ENCODE peak calls at places on chromosomes 13 and 19, in eight cellular contexts. H, R, X, T, G, B, V and W are unnamed samples.

GRCh38 chr19:12996542-12997094 is 1.3 kb downstream of the NFIX start:
- DNase-seq in H (no peak), R (no peak), X (no peak), T (peak; percentile 58), G (no peak), B (no peak), V (peak; percentile 73), W (no peak)

GRCh38 chr19:11887247-11887617 is 350 bp upstream of the ZNF69 start:
- DNase-seq in H (no peak), R (no peak), X (no peak), T (no peak), G (no peak), B (no peak), V (no peak), W (no peak)

GRCh38 chr19:36054733-36055686 is at the start of gene WDR62:
- DNase-seq in H (peak; percentile 92), R (peak; percentile 97), X (peak; percentile 94), T (peak; percentile 84), G (peak; percentile 95), B (peak; percentile 97), V (peak; percentile 96), W (peak; percentile 92)

GRCh38 chr13:51867062-51867461 is 5.3 kb downstream of the CCDC70 start:
- DNase-seq in H (no peak), R (no peak), X (no peak), T (no peak), G (no peak), B (no peak), V (no peak), W (no peak)

GRCh38 chr19:5001547-5002131 is 32.7 kb downstream of the KDM4B start:
- DNase-seq in H (no peak), R (peak; percentile 59), X (no peak), T (peak; percentile 76), G (no peak), B (no peak), V (no peak), W (no peak)

GRCh38 chr19:18475004-18475453 is 37.1 kb upstream of the ISYNA1 start:
- DNase-seq in H (no peak), R (no peak), X (no peak), T (no peak), G (no peak), B (no peak), V (no peak), W (no peak)

GRCh38 chr13:109610517-109610916 is 175.9 kb downstream of the IRS2 start:
- DNase-seq in H (peak; percentile 7), R (peak; percentile 50), X (no peak), T (peak; percentile 25), G (peak; percentile 24), B (no peak), V (peak; percentile 41), W (peak; percentile 15)

GRCh38 chr13:67914535-67914934 is 684.4 kb upstream of the PCDH9 start:
- DNase-seq in H (no peak), R (no peak), X (no peak), T (no peak), G (no peak), B (no peak), V (no peak), W (no peak)

GRCh38 chr13:98239156-98240076 is 62.3 kb upstream of the RNF113B start:
- DNase-seq in H (no peak), R (no peak), X (no peak), T (no peak), G (no peak), B (no peak), V (no peak), W (no peak)

GRCh38 chr13:109451726-109452125 is 334.7 kb downstream of the IRS2 start:
- DNase-seq in H (no peak), R (no peak), X (no peak), T (no peak), G (no peak), B (no peak), V (no peak), W (no peak)

GRCh38 chr19:12365094-12365371 is 450 bp downstream of the ZNF442 start:
- DNase-seq in H (no peak), R (no peak), X (no peak), T (peak; percentile 18), G (no peak), B (no peak), V (no peak), W (no peak)

GRCh38 chr13:105665284-105665683 is 870.2 kb downstream of the EFNB2 start:
- DNase-seq in H (no peak), R (no peak), X (no peak), T (peak; percentile 11), G (no peak), B (no peak), V (no peak), W (no peak)

GRCh38 chr13:34462843-34463242 is 479.2 kb upstream of the NBEA start:
- DNase-seq in H (no peak), R (no peak), X (no peak), T (peak; percentile 92), G (no peak), B (no peak), V (no peak), W (no peak)

GRCh38 chr19:14164724-14165493 is 28.5 kb upstream of the ASF1B start:
- DNase-seq in H (no peak), R (no peak), X (no peak), T (no peak), G (no peak), B (no peak), V (no peak), W (no peak)

GRCh38 chr19:1206063-1206732 is 620 bp downstream of the STK11 start:
- DNase-seq in H (no peak), R (no peak), X (no peak), T (no peak), G (no peak), B (peak; percentile 66), V (peak; percentile 62), W (no peak)